ENCODE peak calls at places on chromosomes 7 and 10, in four cellular contexts. One of them, this sample, is unnamed.

GRCh38 chr10:120735773-120736371 is 115.3 kb upstream of the WDR11 start:
- DNase-seq in stimulated activated CD4-positive, alpha-beta T cell treated with anti-CD3 and anti-CD28 coated beads, Interleukin-2, amount 100 ng/mL, for 48 hours: no peak
- DNase-seq in C1 segment of cervical spinal cord: no peak
- DNase-seq in Caki2: no peak
- DNase-seq in this sample: peak; percentile 55

GRCh38 chr10:69644658-69645295 is 14.7 kb downstream of the FAM241B start:
- DNase-seq in stimulated activated CD4-positive, alpha-beta T cell treated with anti-CD3 and anti-CD28 coated beads, Interleukin-2, amount 100 ng/mL, for 48 hours: peak; percentile 56
- DNase-seq in Caki2: peak; percentile 35
- DNase-seq in C1 segment of cervical spinal cord: peak; percentile 90
- DNase-seq in this sample: peak; percentile 48

GRCh38 chr7:17618652-17618974 is 320.2 kb downstream of the AHR start:
- DNase-seq in stimulated activated CD4-positive, alpha-beta T cell treated with anti-CD3 and anti-CD28 coated beads, Interleukin-2, amount 100 ng/mL, for 48 hours: no peak
- DNase-seq in Caki2: no peak
- DNase-seq in C1 segment of cervical spinal cord: no peak
- DNase-seq in this sample: no peak

GRCh38 chr7:132161231-132161915 is 414.9 kb downstream of the PLXNA4 start:
- DNase-seq in C1 segment of cervical spinal cord: peak; percentile 11
- DNase-seq in stimulated activated CD4-positive, alpha-beta T cell treated with anti-CD3 and anti-CD28 coated beads, Interleukin-2, amount 100 ng/mL, for 48 hours: no peak
- DNase-seq in Caki2: no peak
- DNase-seq in this sample: no peak

GRCh38 chr10:130466271-130466997 is 330.2 kb downstream of the GLRX3 start:
- DNase-seq in Caki2: no peak
- DNase-seq in C1 segment of cervical spinal cord: no peak
- DNase-seq in stimulated activated CD4-positive, alpha-beta T cell treated with anti-CD3 and anti-CD28 coated beads, Interleukin-2, amount 100 ng/mL, for 48 hours: no peak
- DNase-seq in this sample: no peak

GRCh38 chr10:21076381-21076780 is 179.3 kb upstream of the NEBL start:
- DNase-seq in stimulated activated CD4-positive, alpha-beta T cell treated with anti-CD3 and anti-CD28 coated beads, Interleukin-2, amount 100 ng/mL, for 48 hours: no peak
- DNase-seq in Caki2: no peak
- DNase-seq in C1 segment of cervical spinal cord: no peak
- DNase-seq in this sample: peak; percentile 33

GRCh38 chr7:20514364-20514763 is 101.1 kb upstream of the ABCB5 start:
- DNase-seq in C1 segment of cervical spinal cord: no peak
- DNase-seq in stimulated activated CD4-positive, alpha-beta T cell treated with anti-CD3 and anti-CD28 coated beads, Interleukin-2, amount 100 ng/mL, for 48 hours: no peak
- DNase-seq in Caki2: peak; percentile 84
- DNase-seq in this sample: peak; percentile 49

GRCh38 chr10:72079356-72079755 is 9.0 kb downstream of the SPOCK2 start:
- DNase-seq in stimulated activated CD4-positive, alpha-beta T cell treated with anti-CD3 and anti-CD28 coated beads, Interleukin-2, amount 100 ng/mL, for 48 hours: no peak
- DNase-seq in C1 segment of cervical spinal cord: peak; percentile 75
- DNase-seq in Caki2: no peak
- DNase-seq in this sample: no peak

GRCh38 chr10:55158643-55159042 is 357.6 kb upstream of the PCDH15 start:
- DNase-seq in stimulated activated CD4-positive, alpha-beta T cell treated with anti-CD3 and anti-CD28 coated beads, Interleukin-2, amount 100 ng/mL, for 48 hours: no peak
- DNase-seq in C1 segment of cervical spinal cord: no peak
- DNase-seq in Caki2: no peak
- DNase-seq in this sample: no peak

GRCh38 chr10:111974325-111974724 is 209.2 kb downstream of the GPAM start:
- DNase-seq in Caki2: no peak
- DNase-seq in C1 segment of cervical spinal cord: no peak
- DNase-seq in stimulated activated CD4-positive, alpha-beta T cell treated with anti-CD3 and anti-CD28 coated beads, Interleukin-2, amount 100 ng/mL, for 48 hours: no peak
- DNase-seq in this sample: no peak

GRCh38 chr7:96675548-96675947 is 34.1 kb downstream of the SEM1 start:
- DNase-seq in Caki2: no peak
- DNase-seq in stimulated activated CD4-positive, alpha-beta T cell treated with anti-CD3 and anti-CD28 coated beads, Interleukin-2, amount 100 ng/mL, for 48 hours: no peak
- DNase-seq in C1 segment of cervical spinal cord: no peak
- DNase-seq in this sample: no peak